ENCODE peak calls at places on chromosomes 2 and 18, in eight cellular contexts. D, S, K, F, G, J, Q and Y are unnamed samples. For H3K4me1 and H3K27me3, the result is how much of the 10 kb centered on the place peaks cover.

GRCh38 chr2:106581755-106582430 is 94.7 kb downstream of the CD8B2 start:
- DNase-seq in Q (peak), F (peak), G (no peak), D (peak), J (peak), K (peak), S (peak), Y (peak)

GRCh38 chr2:28958689-28959088 is 22.4 kb upstream of the TOGARAM2 start:
- DNase-seq in D (peak), Q (peak), S (peak), K (peak), J (peak), F (peak), G (peak), Y (peak)

GRCh38 chr2:236720974-236721600 is 151.5 kb downstream of the ACKR3 start:
- DNase-seq in D (no peak), Q (no peak), S (no peak), J (no peak), G (no peak), F (no peak), K (no peak), Y (no peak)

GRCh38 chr2:241931084-241931975 is 61.8 kb downstream of the RTP5 start:
- DNase-seq in K (no peak), S (no peak), G (no peak), D (no peak), F (no peak), J (no peak), Q (no peak), Y (no peak)

GRCh38 chr18:79629606-79630005 is 50.0 kb upstream of the CTDP1 start:
- DNase-seq in G (no peak), S (no peak), F (no peak), J (no peak), D (no peak), K (no peak), Q (no peak), Y (no peak)

GRCh38 chr2:163401481-163401880 is 334.3 kb downstream of the FIGN start:
- DNase-seq in J (no peak), D (no peak), S (peak), Q (no peak), F (no peak), G (peak), K (no peak), Y (no peak)

GRCh38 chr2:205709319-205709718 is 27.0 kb downstream of the NRP2 start:
- DNase-seq in F (no peak), D (no peak), J (no peak), K (no peak), S (no peak), Q (no peak), G (no peak), Y (no peak)

GRCh38 chr2:237297421-237298155 is 116.4 kb downstream of the COL6A3 start:
- DNase-seq in J (no peak), K (no peak), Q (no peak), G (no peak), F (no peak), D (no peak), S (peak), Y (no peak)

GRCh38 chr2:55966431-55967118 is 43.0 kb upstream of the EFEMP1 start:
- DNase-seq in K (peak), Q (peak), F (peak), G (peak), S (peak), D (peak), J (peak), Y (no peak)

GRCh38 chr2:126866451-126866850 is 32.2 kb upstream of the TEX51 start:
- DNase-seq in S (no peak), Q (no peak), G (no peak), D (no peak), K (no peak), F (no peak), J (no peak), Y (no peak)

GRCh38 chr2:169323841-169324240 is 38.5 kb downstream of the LRP2 start:
- DNase-seq in D (no peak), S (no peak), K (no peak), J (no peak), Q (no peak), G (no peak), F (no peak), Y (no peak)

GRCh38 chr2:130345091-130345490 is 2.4 kb downstream of the IMP4 start:
- DNase-seq in Q (no peak), S (no peak), D (no peak), G (no peak), F (no peak), J (no peak), K (no peak), Y (no peak)

GRCh38 chr2:173355132-173355865 is 627 bp downstream of the CDCA7 start:
- DNase-seq in Q (peak), D (peak), J (peak), G (peak), S (peak), F (peak), K (peak), Y (peak)

GRCh38 chr18:39799010-39799409 is 2156.0 kb upstream of the PIK3C3 start:
- DNase-seq in F (no peak), J (no peak), K (no peak), S (no peak), Q (no peak), D (peak), G (peak), Y (no peak)

GRCh38 chr18:23857756-23858155 is 156.8 kb upstream of the TTC39C start:
- DNase-seq in S (peak), Q (no peak), F (no peak), J (no peak), K (no peak), D (peak), G (peak), Y (no peak)

GRCh38 chr2:130756041-130756720 is 841 bp downstream of the AMER3 start:
- DNase-seq in D (peak), G (no peak), K (no peak), Q (no peak), F (no peak), S (no peak), J (no peak), Y (peak)

GRCh38 chr18:48872234-48873145 is 78.3 kb downstream of the SMAD7 start:
- DNase-seq in K (no peak), S (peak), J (no peak), G (no peak), F (no peak), Q (no peak), D (no peak), Y (no peak)

GRCh38 chr2:121561617-121562268 is 31.1 kb downstream of the RNU4ATAC start:
- DNase-seq in J (no peak), D (no peak), G (no peak), Q (no peak), K (no peak), F (no peak), S (peak), Y (no peak)

GRCh38 chr2:20130821-20131645 is 79.6 kb upstream of the LAPTM4A start:
- DNase-seq in S (no peak), F (no peak), Q (no peak), J (no peak), K (no peak), D (no peak), G (no peak), Y (no peak)

GRCh38 chr2:130786076-130786475 is 30.7 kb downstream of the AMER3 start:
- DNase-seq in S (no peak), D (no peak), K (no peak), Q (no peak), J (no peak), F (no peak), G (no peak), Y (no peak)

GRCh38 chr2:167506395-167506794 is 618.1 kb downstream of the XIRP2 start:
- DNase-seq in S (peak), Q (no peak), F (no peak), K (no peak), D (no peak), J (no peak), G (no peak), Y (no peak)

GRCh38 chr2:137718786-137719185 is 245.5 kb upstream of the HNMT start:
- DNase-seq in K (no peak), S (no peak), D (no peak), J (no peak), Q (no peak), F (no peak), G (no peak), Y (no peak)

GRCh38 chr2:163028807-163029206 is 190.2 kb upstream of the KCNH7 start:
- DNase-seq in F (no peak), Q (no peak), S (no peak), G (no peak), J (no peak), D (no peak), K (no peak), Y (no peak)

GRCh38 chr2:184528119-184528518 is 70.2 kb upstream of the ZNF804A start:
- DNase-seq in G (no peak), F (no peak), D (no peak), J (no peak), K (no peak), Q (no peak), S (no peak), Y (no peak)

GRCh38 chr2:69720404-69720803 is 21.5 kb upstream of the ANXA4 start:
- DNase-seq in J (no peak), S (peak), G (peak), D (no peak), K (no peak), F (no peak), Q (no peak), Y (peak)

GRCh38 chr2:10286216-10287037 is 16.3 kb upstream of the HPCAL1 start:
- DNase-seq in S (no peak), F (peak), Q (no peak), J (peak), D (no peak), G (no peak), K (peak), Y (peak)
- H3K4me1 ChIP-seq in S (under half), F (under half), Q (under half), J (under half), D (under half), G (under half), K (under half), Y (under half)

GRCh38 chr18:27627927-27628326 is 442.8 kb upstream of the CHST9 start:
- DNase-seq in S (no peak), F (no peak), G (no peak), J (no peak), K (no peak), Q (no peak), D (no peak), Y (no peak)
- H3K27me3 ChIP-seq in S (under half), F (under half), G (under half), J (under half), K (under half), Q (under half), D (under half), Y (under half)

GRCh38 chr2:86397989-86398388 is 43.2 kb upstream of the KDM3A start:
- DNase-seq in F (no peak), J (no peak), K (no peak), D (peak), Q (no peak), S (no peak), G (no peak), Y (peak)

GRCh38 chr2:86398911-86399474 is 42.2 kb upstream of the KDM3A start:
- DNase-seq in J (no peak), F (no peak), K (no peak), Q (no peak), D (no peak), G (no peak), S (no peak), Y (no peak)

GRCh38 chr2:86398500-86398899 is 42.7 kb upstream of the KDM3A start:
- DNase-seq in K (no peak), F (no peak), Q (no peak), S (no peak), D (no peak), G (no peak), J (no peak), Y (no peak)

GRCh38 chr2:86393521-86394490 is 47.4 kb upstream of the KDM3A start:
- DNase-seq in J (peak), K (no peak), G (peak), D (peak), F (no peak), S (peak), Q (no peak), Y (peak)

DNA sequence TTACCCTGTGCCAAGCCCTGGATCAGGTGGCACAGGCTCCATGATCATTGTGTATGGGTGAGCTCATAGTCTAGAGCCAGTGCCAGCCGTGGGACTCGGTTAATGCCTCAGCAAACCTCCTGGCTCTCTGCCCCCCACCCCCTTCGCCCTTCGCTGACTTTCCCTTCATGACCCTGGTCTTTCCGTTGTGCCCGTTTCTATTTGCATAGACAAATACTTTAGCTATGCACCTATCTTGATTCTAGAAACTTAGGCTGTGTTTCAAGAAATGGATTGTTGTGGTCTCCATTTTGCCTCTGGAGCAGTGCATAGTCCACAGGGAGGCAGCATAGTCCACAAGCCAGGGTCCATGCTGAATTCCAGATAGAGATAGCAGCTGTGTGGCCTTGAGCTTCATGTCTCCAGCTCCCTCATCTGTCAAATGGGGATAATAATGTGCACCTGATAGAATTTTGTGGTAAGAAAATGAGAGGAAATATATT is 44.8 kb upstream of the KDM3A start:
- DNase-seq in F (no peak), K (peak), S (peak), G (peak), Q (no peak), J (no peak), D (peak), Y (peak)
- TF ChIP-seq CTCF in F (peak), K (peak), S (peak), G (peak), Q (no peak), J (peak), D (peak), Y (peak)

DNA sequence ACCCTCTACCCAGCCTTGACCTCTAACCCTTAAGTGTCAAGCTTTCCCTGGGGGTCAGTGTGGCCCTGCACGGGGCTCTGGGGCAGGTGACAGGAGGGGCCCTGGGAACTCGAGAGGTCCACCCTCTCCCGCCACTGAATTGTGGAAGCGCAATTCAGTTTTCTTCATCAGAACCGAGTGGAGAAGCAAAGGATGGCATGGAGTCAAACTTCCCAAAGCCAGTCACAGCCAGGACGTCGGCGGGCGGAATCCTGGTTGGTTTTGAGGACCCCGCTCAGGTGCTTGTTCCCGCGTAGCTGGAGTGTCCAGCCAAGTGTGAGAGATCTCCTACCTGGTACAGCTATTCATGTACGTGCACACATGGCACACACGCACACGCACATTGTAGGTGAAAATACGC is 62.0 kb downstream of the MBP start:
- DNase-seq in G (no peak), S (no peak), Q (no peak), D (no peak), K (no peak), F (no peak), J (no peak), Y (no peak)
- H3K4me1 ChIP-seq in G (half or more), S (under half), Q (under half), D (under half), K (half or more), F (half or more), J (half or more), Y (under half)

GRCh38 chr2:216029416-216030129 is 16.2 kb upstream of the MREG start:
- DNase-seq in G (no peak), D (no peak), Q (no peak), K (no peak), J (no peak), S (peak), F (no peak), Y (no peak)
- H3K27me3 ChIP-seq in G (under half), D (under half), Q (under half), K (under half), J (under half), S (under half), F (under half), Y (under half)

DNA sequence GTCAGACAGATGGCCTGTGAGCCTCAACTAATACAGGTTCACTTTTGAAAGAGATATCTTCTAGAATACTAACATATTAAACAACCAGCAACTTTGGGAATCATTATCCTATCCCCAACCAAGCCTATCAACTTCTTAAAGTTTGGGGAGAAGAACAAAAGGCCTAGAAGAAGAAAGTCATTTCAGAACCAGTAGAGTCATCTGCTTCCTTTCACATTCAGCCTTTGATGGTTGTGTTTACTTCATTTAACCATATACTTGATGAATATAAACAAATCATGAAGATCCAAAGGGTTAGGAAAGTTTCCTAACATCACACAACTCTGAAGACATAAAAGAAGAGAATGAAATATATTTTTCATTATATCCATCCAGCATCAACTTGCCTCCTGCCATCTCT is 114.4 kb downstream of the CACNB4 start:
- DNase-seq in D (no peak), Q (no peak), F (no peak), J (no peak), S (no peak), G (no peak), K (no peak), Y (no peak)
- TF ChIP-seq CTCF in D (no peak), Q (no peak), F (no peak), J (no peak), S (no peak), G (no peak), K (no peak), Y (no peak)

DNA sequence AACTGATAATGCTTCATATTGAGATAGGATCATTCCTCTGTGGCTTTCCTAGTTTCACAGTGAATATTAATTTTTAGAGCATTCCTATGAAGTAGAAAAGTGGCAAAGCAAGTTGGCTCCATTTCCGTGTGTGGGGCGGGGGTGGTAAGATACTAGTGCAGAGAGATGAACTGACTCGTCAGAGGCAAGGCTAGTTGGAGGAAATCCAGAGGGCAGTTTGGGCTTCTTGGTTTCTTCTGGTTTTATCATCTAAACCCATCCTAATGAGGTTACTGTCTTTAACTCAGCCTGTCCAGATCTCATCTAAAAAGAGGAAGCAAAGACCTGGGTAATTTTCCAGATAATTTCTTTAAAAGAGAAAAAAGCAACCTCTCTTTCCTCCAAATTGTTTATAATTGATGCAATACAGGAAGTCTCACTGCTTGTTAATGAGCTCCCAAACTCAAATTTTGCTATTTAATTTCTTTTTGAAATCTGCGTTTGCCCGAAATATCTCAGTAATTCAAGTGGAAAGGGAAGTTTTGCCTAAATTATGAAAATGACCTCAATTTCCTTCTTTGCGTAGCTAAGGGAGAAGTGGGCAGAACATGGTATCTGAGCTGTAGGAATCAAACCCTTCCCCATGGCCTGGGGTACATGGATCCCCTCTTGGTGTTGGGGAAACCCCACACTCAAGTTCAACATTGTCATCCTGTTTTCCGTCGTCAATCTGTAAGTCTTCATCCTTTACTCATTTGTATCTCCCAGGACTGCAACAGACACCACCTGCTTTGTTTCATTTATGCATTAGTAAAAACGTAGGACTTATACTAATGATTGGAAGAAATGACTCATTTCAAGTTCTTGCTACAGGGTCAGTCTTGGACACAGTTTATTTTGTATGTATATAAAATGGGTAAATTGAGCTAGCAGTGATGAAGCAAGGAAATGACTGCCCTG is 89.0 kb upstream of the KLF7 start:
- DNase-seq in F (no peak), S (peak), D (no peak), J (no peak), Q (no peak), G (peak), K (no peak), Y (no peak)
- H3K4me1 ChIP-seq in F (half or more), S (half or more), D (under half), J (under half), Q (under half), G (under half), K (under half), Y (under half)

DNA sequence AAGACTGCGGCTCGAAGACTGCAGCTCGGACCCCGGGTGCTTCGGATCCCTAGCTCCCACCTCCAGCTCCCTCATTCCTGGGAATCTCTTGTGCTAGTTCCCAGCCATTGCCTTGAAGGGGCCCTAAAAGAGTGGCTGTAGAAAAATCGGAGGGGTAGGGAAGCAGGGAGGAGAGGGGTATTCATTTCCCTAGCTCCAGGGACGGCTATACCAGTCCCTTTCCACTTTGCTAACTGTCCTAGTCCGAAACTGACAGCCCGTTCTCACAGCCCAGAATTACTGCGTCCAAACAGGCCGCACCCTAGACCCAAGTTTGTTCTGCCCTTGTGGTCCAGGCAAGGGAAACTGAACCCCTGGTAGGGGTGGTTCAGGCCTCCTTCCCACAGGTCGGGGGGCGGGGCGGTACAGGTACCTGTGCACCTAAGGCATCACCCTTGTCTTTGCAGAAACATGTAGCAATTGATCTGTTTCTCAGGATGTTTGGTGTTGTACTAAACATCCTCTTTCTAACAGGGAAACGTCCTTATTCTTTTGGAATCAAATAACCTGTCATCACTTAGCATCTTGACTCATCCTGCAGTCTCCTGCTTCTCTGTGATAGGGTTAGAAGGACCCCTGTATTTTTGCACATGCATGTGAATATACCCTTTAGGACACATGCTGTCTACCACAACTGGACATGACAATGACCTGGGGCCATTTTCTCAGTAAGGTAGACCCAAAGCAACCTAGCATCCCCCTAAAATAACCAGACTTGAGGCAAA is 4.0 kb downstream of the EMX1 start:
- DNase-seq in J (no peak), D (no peak), S (no peak), Q (no peak), K (no peak), F (no peak), G (no peak), Y (no peak)
- H3K27me3 ChIP-seq in J (half or more), D (half or more), S (half or more), Q (under half), K (under half), F (half or more), G (half or more), Y (under half)

GRCh38 chr2:74461187-74462053 is 3.2 kb downstream of the WBP1 start:
- DNase-seq in D (no peak), K (no peak), G (no peak), Q (no peak), S (no peak), F (no peak), J (no peak), Y (peak)
- TF ChIP-seq CTCF in D (no peak), K (no peak), G (no peak), Q (no peak), S (peak), F (no peak), J (no peak), Y (peak)